ENCODE peak calls at places on chromosomes 1 and 21, in six cellular contexts. V is GM12878, N is GM12892, X is H1, F is K562, Y is HepG2. W is an unnamed sample.
A peak's percentile ranks its signal among the peaks of the same experiment; 100 is the strongest.

GRCh38 chr1:61618755-61619154 is 106.2 kb downstream of the TM2D1 start:
- DNase-seq in V (no peak), N (no peak), X (no peak), F (no peak), Y (no peak), W (no peak)

GRCh38 chr1:228122921-228123441 is 13.9 kb upstream of the MRPL55 start:
- DNase-seq in V (no peak), N (no peak), X (no peak), F (peak; percentile 35), Y (no peak), W (no peak)

GRCh38 chr1:1225238-1225845 is 6.5 kb downstream of the SDF4 start:
- DNase-seq in V (no peak), N (no peak), X (no peak), F (no peak), Y (no peak), W (no peak)

GRCh38 chr1:181482521-181483083 is 715 bp upstream of the CACNA1E start:
- DNase-seq in V (no peak), N (peak; percentile 53), X (peak; percentile 84), F (peak; percentile 34), Y (no peak), W (peak; percentile 70)

GRCh38 chr1:43866201-43866600 is 67.4 kb upstream of the ARTN start:
- DNase-seq in V (no peak), N (no peak), X (no peak), F (no peak), Y (no peak), W (no peak)

GRCh38 chr1:202283991-202284390 is 57.7 kb downstream of the UBE2T start:
- DNase-seq in V (no peak), N (no peak), X (no peak), F (no peak), Y (no peak), W (no peak)

GRCh38 chr1:61797045-61797755 is 54.9 kb downstream of the PATJ start:
- DNase-seq in V (no peak), N (no peak), X (no peak), F (no peak), Y (no peak), W (no peak)

GRCh38 chr1:87463917-87464565 is 135.4 kb downstream of the LMO4 start:
- DNase-seq in V (peak; percentile 37), N (no peak), X (no peak), F (no peak), Y (no peak), W (peak; percentile 7)

GRCh38 chr1:11176081-11176706 is 13.0 kb upstream of the ANGPTL7 start:
- DNase-seq in V (no peak), N (no peak), X (no peak), F (no peak), Y (no peak), W (no peak)

GRCh38 chr1:89604414-89604735 is 28.5 kb upstream of the LRRC8C start:
- DNase-seq in V (no peak), N (no peak), X (no peak), F (no peak), Y (no peak), W (no peak)

DNA sequence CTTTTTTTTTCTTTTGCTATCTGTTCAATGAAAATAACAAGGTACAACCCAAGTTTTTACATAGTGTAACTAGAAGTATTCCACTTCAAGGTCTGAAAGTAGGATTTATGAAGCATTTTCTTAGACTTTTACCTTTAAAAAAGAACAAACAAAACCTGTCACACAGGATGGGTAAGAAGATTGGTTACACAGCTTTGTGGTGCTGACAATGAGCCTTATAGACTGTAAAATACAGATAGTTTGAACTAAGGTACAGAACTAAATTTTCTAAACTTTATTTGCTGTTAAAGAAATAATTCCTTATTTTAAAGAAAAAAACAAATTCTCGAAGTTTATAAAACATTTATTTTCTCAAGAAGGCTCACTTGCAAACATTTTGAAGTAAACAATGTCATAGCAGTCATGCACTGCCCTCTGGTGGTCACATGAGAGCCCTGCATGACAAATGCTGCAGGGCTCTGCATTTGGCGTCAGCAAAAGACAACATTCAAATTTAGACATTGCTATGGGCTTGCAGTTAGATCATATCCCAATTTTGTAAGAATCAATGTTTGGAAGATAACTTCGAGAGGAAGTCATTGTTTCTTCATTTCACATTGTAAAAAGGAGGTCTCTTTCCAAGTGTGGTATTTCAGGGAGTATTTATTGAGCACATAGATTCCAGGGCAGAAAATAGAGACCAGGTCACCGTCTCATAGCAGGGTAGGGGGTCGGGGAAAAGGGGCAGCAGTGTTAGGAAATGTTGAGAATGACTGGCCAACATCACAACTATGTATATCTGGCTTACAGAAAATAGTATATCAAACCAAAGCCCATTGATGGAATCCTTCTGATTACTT is 115.3 kb upstream of the FMN2 start:
- DNase-seq in V (no peak), N (no peak), X (peak; percentile 66), F (peak; percentile 72), Y (peak; percentile 35), W (peak; percentile 32)
- TF ChIP-seq TAF1 in V (no peak), N (no peak), X (no peak), F (no peak), Y (no peak), W (no peak)

GRCh38 chr21:38912789-38913119 is 107.0 kb downstream of the ETS2 start:
- DNase-seq in V (no peak), N (no peak), X (no peak), F (no peak), Y (no peak), W (no peak)
- TF ChIP-seq POLR2A in V (no peak), N (no peak), X (no peak), F (no peak), Y (no peak), W (no peak)

GRCh38 chr1:118093017-118093416 is 92.0 kb downstream of the SPAG17 start:
- DNase-seq in V (no peak), N (no peak), X (no peak), F (no peak), Y (no peak), W (no peak)

GRCh38 chr1:118101989-118102388 is 83.0 kb downstream of the SPAG17 start:
- DNase-seq in V (no peak), N (no peak), X (no peak), F (no peak), Y (no peak), W (no peak)

GRCh38 chr1:118100686-118101300 is 84.2 kb downstream of the SPAG17 start:
- DNase-seq in V (no peak), N (no peak), X (no peak), F (no peak), Y (no peak), W (no peak)

GRCh38 chr1:118101445-118101844 is 83.6 kb downstream of the SPAG17 start:
- DNase-seq in V (no peak), N (no peak), X (no peak), F (no peak), Y (no peak), W (no peak)

GRCh38 chr1:118097622-118098348 is 87.2 kb downstream of the SPAG17 start:
- DNase-seq in V (no peak), N (no peak), X (no peak), F (no peak), Y (no peak), W (no peak)
- TF ChIP-seq TAF1 in V (no peak), N (no peak), X (no peak), F (no peak), Y (no peak), W (no peak)

GRCh38 chr1:182616130-182617074 is 12.2 kb upstream of the RGS16 start:
- DNase-seq in V (peak; percentile 93), N (peak; percentile 47), X (peak; percentile 70), F (no peak), Y (no peak), W (peak; percentile 50)
- TF ChIP-seq POLR2A in V (no peak), N (no peak), X (no peak), F (no peak), Y (no peak), W (peak; percentile 11)

GRCh38 chr1:117788014-117788413 is 141.4 kb downstream of the GDAP2 start:
- DNase-seq in V (no peak), N (no peak), X (no peak), F (no peak), Y (no peak), W (no peak)

GRCh38 chr1:117780981-117781475 is 148.4 kb downstream of the GDAP2 start:
- DNase-seq in V (no peak), N (no peak), X (no peak), F (no peak), Y (no peak), W (no peak)

GRCh38 chr1:117783586-117784396 is 145.6 kb downstream of the GDAP2 start:
- DNase-seq in V (no peak), N (no peak), X (no peak), F (no peak), Y (no peak), W (no peak)

GRCh38 chr1:117779364-117779763 is 150.1 kb downstream of the GDAP2 start:
- DNase-seq in V (no peak), N (no peak), X (no peak), F (no peak), Y (no peak), W (no peak)

GRCh38 chr1:117782056-117782455 is 147.4 kb downstream of the GDAP2 start:
- DNase-seq in V (no peak), N (no peak), X (no peak), F (no peak), Y (no peak), W (no peak)
- TF ChIP-seq TAF1 in V (no peak), N (no peak), X (no peak), F (no peak), Y (no peak), W (no peak)

GRCh38 chr1:153459655-153460054 is 796 bp downstream of the S100A7 start:
- DNase-seq in V (no peak), N (no peak), X (no peak), F (no peak), Y (no peak), W (no peak)
- TF ChIP-seq POLR2A in V (no peak), N (no peak), X (no peak), F (no peak), Y (no peak), W (no peak)

W was measured in GM12891.